ENCODE peak calls at places on chromosomes 5 and 9, in four cellular contexts. P is ovary, E is tibial nerve, X is transverse colon. M is an unnamed sample.

GRCh38 chr5:159582756-159583523 is 252.7 kb upstream of the IL12B start:
- DNase-seq in X (no peak), P (no peak), E (no peak), M (no peak)

GRCh38 chr5:176823076-176823481 is 12.7 kb downstream of the UNC5A start:
- DNase-seq in X (no peak), P (no peak), E (no peak), M (no peak)

GRCh38 chr5:147382776-147383175 is 127.1 kb downstream of the DPYSL3 start:
- DNase-seq in P (no peak), E (no peak), X (no peak), M (no peak)

GRCh38 chr5:14405706-14406553 is 175.7 kb upstream of the OTULINL start:
- DNase-seq in P (no peak), X (no peak), E (no peak), M (no peak)

GRCh38 chr5:135398160-135398854 is 724 bp downstream of the MACROH2A1 start:
- DNase-seq in E (no peak), P (peak), X (peak), M (peak)

GRCh38 chr5:154786414-154786813 is 31.2 kb downstream of the LARP1 start:
- DNase-seq in P (no peak), E (no peak), X (no peak), M (no peak)

GRCh38 chr9:83220737-83221136 is 157.8 kb upstream of the RASEF start:
- DNase-seq in E (no peak), P (no peak), X (no peak), M (peak)

GRCh38 chr5:16659536-16659935 is 42.7 kb upstream of the RETREG1 start:
- DNase-seq in P (no peak), E (no peak), X (no peak), M (no peak)

GRCh38 chr9:469672-470040 is 255.0 kb downstream of the DOCK8 start:
- DNase-seq in E (no peak), P (no peak), X (peak), M (peak)

GRCh38 chr9:130766031-130766903 is 68.8 kb upstream of the ABL1 start:
- DNase-seq in X (peak), E (no peak), P (no peak), M (no peak)

GRCh38 chr9:69342769-69343168 is 17.8 kb downstream of the ENTREP1 start:
- DNase-seq in E (no peak), P (no peak), X (no peak), M (no peak)

GRCh38 chr9:69340631-69341030 is 15.6 kb downstream of the ENTREP1 start:
- DNase-seq in E (no peak), P (no peak), X (no peak), M (no peak)

GRCh38 chr9:69344459-69344858 is 19.4 kb downstream of the ENTREP1 start:
- DNase-seq in X (no peak), P (no peak), E (no peak), M (no peak)

GRCh38 chr9:69334310-69334709 is 9.3 kb downstream of the ENTREP1 start:
- DNase-seq in X (no peak), P (no peak), E (no peak), M (no peak)

DNA sequence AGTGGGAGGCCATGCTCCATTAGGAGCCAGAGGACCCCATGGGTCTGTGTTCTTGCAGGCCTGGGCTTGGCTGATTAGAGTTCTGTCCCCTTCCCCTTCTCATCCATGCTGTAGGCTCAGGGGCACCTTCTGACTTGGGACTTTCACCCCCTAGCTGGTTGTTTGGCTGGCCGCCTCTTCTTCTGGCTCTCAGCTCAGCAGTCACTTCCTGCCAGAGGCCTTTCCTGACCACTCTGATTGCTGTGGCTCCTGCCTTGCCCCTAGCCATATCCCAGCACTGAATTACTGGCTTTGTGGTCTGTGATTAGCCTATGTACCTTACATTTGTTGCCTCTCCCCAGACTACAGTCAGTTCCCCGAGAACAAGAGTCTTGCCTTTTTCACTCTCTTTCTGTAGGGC is 14.6 kb downstream of the ENTREP1 start:
- DNase-seq in P (peak), X (no peak), E (no peak), M (no peak)
- TF ChIP-seq POLR2A in P (no peak), X (no peak), E (no peak), M (no peak)

DNA sequence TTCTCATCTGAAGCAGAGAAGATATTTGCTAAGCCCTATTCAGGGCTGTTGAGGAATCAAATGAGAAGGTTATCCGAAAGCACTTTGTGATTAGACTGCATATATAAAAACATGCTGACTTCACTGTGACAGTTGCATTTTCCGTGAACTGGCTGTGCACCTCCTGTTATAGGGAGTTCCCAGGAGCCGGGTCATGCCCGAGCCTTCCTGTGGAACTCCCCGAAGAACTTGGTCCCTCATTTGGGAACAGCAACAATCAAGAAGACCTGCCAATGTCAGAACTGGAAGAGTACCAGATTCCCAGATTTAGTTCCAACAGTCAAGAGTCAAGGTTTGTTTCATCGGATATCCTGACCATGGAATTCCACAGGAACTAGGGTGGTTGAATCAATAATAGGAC is 130.4 kb upstream of the RAI14 start:
- DNase-seq in E (no peak), P (no peak), X (no peak), M (no peak)
- TF ChIP-seq EP300 in E (no peak), P (no peak), X (no peak), M (no peak)

GRCh38 chr9:125361837-125362531 is 100.4 kb downstream of the GAPVD1 start:
- DNase-seq in X (no peak), E (no peak), P (no peak), M (no peak)
- TF ChIP-seq CTCF in X (no peak), E (no peak), P (no peak), M (no peak)

GRCh38 chr5:149062371-149063016 is 368 bp downstream of the SH3TC2 start:
- DNase-seq in E (no peak), P (no peak), X (peak), M (no peak)
- TF ChIP-seq POLR2A in E (no peak), P (no peak), X (no peak), M (no peak)

DNA sequence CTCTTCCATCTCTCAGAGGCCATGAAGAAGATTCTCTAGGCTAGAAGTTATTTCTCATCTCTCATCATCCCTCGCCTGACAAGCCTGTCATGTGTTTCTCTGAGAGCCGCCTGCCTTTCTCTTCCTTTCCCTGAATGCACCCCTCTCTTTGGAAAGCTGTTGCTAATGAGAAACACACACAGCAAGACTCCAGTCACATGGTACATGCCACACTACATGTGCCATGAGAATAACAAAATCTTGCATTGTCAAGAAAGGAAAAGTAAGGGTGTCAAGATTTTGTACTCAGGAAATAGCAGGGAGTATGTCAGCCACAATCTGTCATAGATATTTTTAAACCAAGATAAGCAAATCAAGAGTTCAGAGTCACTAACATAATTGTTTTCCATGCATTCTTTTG is 8.9 kb downstream of the AGXT2 start:
- DNase-seq in P (no peak), X (no peak), E (no peak), M (no peak)
- TF ChIP-seq EP300 in P (no peak), X (no peak), E (no peak), M (no peak)

M was measured in stomach.